ENCODE peak calls at places on chromosomes 12 and 14, in ten cellular contexts. Q is T-helper 1 cell; H is head of caudate nucleus; X is germinal center; Y is stimulated activated CD4-positive, alpha-beta T cell treated with anti-CD3 and anti-CD28 coated beads, Interleukin-4, amount 100 ng/mL, for 48 hours; K is aorta; I is Karpas-422; D is cerebellar cortex; L is fibroblast of gingiva; J is astrocyte. V is an unnamed sample.

GRCh38 chr14:56168007-56168616 is 49.9 kb downstream of the PELI2 start:
- DNase-seq in Q (no peak), H (no peak), X (no peak), Y (no peak), K (no peak), I (no peak), D (no peak), L (no peak), J (no peak), V (no peak)

GRCh38 chr12:60100150-60100549 is 504.3 kb downstream of the SLC16A7 start:
- DNase-seq in Q (no peak), H (no peak), X (no peak), Y (no peak), K (no peak), I (no peak), D (no peak), L (no peak), J (no peak), V (no peak)

GRCh38 chr14:99737956-99738667 is 54.0 kb downstream of the CYP46A1 start:
- DNase-seq in Q (no peak), H (no peak), X (no peak), Y (no peak), K (peak), I (no peak), D (no peak), L (no peak), J (no peak), V (no peak)

GRCh38 chr14:49977126-49977841 is 84.4 kb downstream of the ARF6 start:
- DNase-seq in Q (no peak), H (no peak), X (peak), Y (peak), K (no peak), I (peak), D (no peak), L (no peak), J (no peak), V (no peak)

GRCh38 chr14:105281354-105282097 is 19.3 kb downstream of the BRF1 start:
- DNase-seq in Q (no peak), H (no peak), X (no peak), Y (no peak), K (no peak), I (peak), D (peak), L (peak), J (peak), V (peak)

GRCh38 chr14:79091381-79091963 is 921.3 kb downstream of the NRXN3 start:
- DNase-seq in Q (no peak), H (no peak), X (no peak), Y (no peak), K (no peak), I (no peak), D (peak), L (no peak), J (no peak), V (no peak)

GRCh38 chr12:108589028-108589839 is 8.7 kb downstream of the TMEM119 start:
- DNase-seq in Q (no peak), H (no peak), X (no peak), Y (no peak), K (no peak), I (no peak), D (no peak), L (peak), J (peak), V (no peak)

GRCh38 chr14:54570651-54571415 is 3.9 kb downstream of the SAMD4A start:
- DNase-seq in Q (no peak), H (no peak), X (no peak), Y (no peak), K (no peak), I (no peak), D (no peak), L (peak), J (peak), V (no peak)

GRCh38 chr12:57488397-57489156 is 709 bp downstream of the MARS1 start:
- DNase-seq in Q (no peak), H (no peak), X (no peak), Y (no peak), K (no peak), I (no peak), D (no peak), L (no peak), J (peak), V (no peak)

GRCh38 chr14:68417007-68417659 is 375.7 kb downstream of the ZFP36L1 start:
- DNase-seq in Q (no peak), H (no peak), X (no peak), Y (no peak), K (no peak), I (no peak), D (no peak), L (no peak), J (no peak), V (no peak)

GRCh38 chr14:57486767-57487379 is 6.8 kb downstream of the CCDC198 start:
- DNase-seq in Q (no peak), H (no peak), X (peak), Y (no peak), K (no peak), I (peak), D (peak), L (peak), J (peak), V (peak)

GRCh38 chr12:124487065-124487833 is 80.2 kb downstream of the NCOR2 start:
- DNase-seq in Q (no peak), H (peak), X (no peak), Y (no peak), K (no peak), I (no peak), D (no peak), L (no peak), J (no peak), V (no peak)

GRCh38 chr14:94769413-94770250 is at the start of gene GSC:
- DNase-seq in Q (no peak), H (no peak), X (no peak), Y (peak), K (peak), I (no peak), D (no peak), L (peak), J (peak), V (no peak)

GRCh38 chr14:68924392-68925158 is 54.5 kb downstream of the ACTN1 start:
- DNase-seq in Q (no peak), H (no peak), X (no peak), Y (no peak), K (peak), I (no peak), D (no peak), L (no peak), J (no peak), V (no peak)

GRCh38 chr14:59116984-59117415 is 71.5 kb upstream of the DAAM1 start:
- DNase-seq in Q (no peak), H (no peak), X (no peak), Y (no peak), K (no peak), I (no peak), D (no peak), L (no peak), J (peak), V (no peak)

GRCh38 chr12:128076188-128076587 is 190.8 kb upstream of the TMEM132C start:
- DNase-seq in Q (no peak), H (no peak), X (no peak), Y (no peak), K (no peak), I (no peak), D (no peak), L (no peak), J (peak), V (no peak)

GRCh38 chr14:92481811-92482559 is 31.6 kb upstream of the RIN3 start:
- DNase-seq in Q (no peak), H (no peak), X (no peak), Y (no peak), K (no peak), I (no peak), D (no peak), L (no peak), J (no peak), V (no peak)

GRCh38 chr14:91372680-91373495 is 44.7 kb downstream of the CCDC88C start:
- DNase-seq in Q (no peak), H (no peak), X (no peak), Y (no peak), K (no peak), I (peak), D (peak), L (no peak), J (no peak), V (no peak)

GRCh38 chr14:86790408-86791364 is 1202.3 kb downstream of the GALC start:
- DNase-seq in Q (no peak), H (no peak), X (no peak), Y (no peak), K (no peak), I (peak), D (no peak), L (no peak), J (no peak), V (no peak)

GRCh38 chr12:57759360-57759980 is 4.6 kb downstream of the MARCHF9 start:
- DNase-seq in Q (no peak), H (no peak), X (peak), Y (no peak), K (no peak), I (peak), D (peak), L (no peak), J (no peak), V (no peak)

GRCh38 chr14:67690011-67690410 is 5.6 kb downstream of the RDH11 start:
- DNase-seq in Q (no peak), H (no peak), X (no peak), Y (no peak), K (no peak), I (no peak), D (no peak), L (no peak), J (no peak), V (no peak)

GRCh38 chr12:117235261-117235660 is 45.0 kb upstream of the FBXO21 start:
- DNase-seq in Q (no peak), H (no peak), X (no peak), Y (no peak), K (no peak), I (no peak), D (no peak), L (no peak), J (no peak), V (no peak)

GRCh38 chr12:3271639-3272038 is 194.5 kb downstream of the TSPAN9 start:
- DNase-seq in Q (no peak), H (no peak), X (no peak), Y (no peak), K (no peak), I (no peak), D (peak), L (no peak), J (no peak), V (no peak)

GRCh38 chr12:67816269-67816668 is 167.7 kb downstream of the DYRK2 start:
- DNase-seq in Q (no peak), H (no peak), X (no peak), Y (no peak), K (no peak), I (no peak), D (no peak), L (no peak), J (no peak), V (no peak)

GRCh38 chr14:57692671-57693070 is 173.2 kb downstream of the SLC35F4 start:
- DNase-seq in Q (no peak), H (no peak), X (peak), Y (no peak), K (no peak), I (peak), D (peak), L (peak), J (peak), V (peak)

GRCh38 chr12:131370791-131371579 is 339.9 kb upstream of the SFSWAP start:
- DNase-seq in Q (no peak), H (no peak), X (no peak), Y (no peak), K (no peak), I (no peak), D (no peak), L (no peak), J (no peak), V (no peak)

GRCh38 chr12:15322164-15323054 is at the start of gene PTPRO:
- DNase-seq in Q (no peak), H (peak), X (no peak), Y (no peak), K (no peak), I (no peak), D (no peak), L (peak), J (peak), V (no peak)

GRCh38 chr12:58977476-58977875 is 57.2 kb upstream of the LRIG3 start:
- DNase-seq in Q (no peak), H (no peak), X (no peak), Y (no peak), K (no peak), I (no peak), D (no peak), L (no peak), J (no peak), V (no peak)

GRCh38 chr12:49369723-49370145 is 2.5 kb downstream of the SPATS2 start:
- DNase-seq in Q (no peak), H (no peak), X (peak), Y (no peak), K (no peak), I (peak), D (peak), L (peak), J (peak), V (no peak)

GRCh38 chr12:95177201-95177768 is 40.0 kb downstream of the FGD6 start:
- DNase-seq in Q (no peak), H (no peak), X (no peak), Y (no peak), K (no peak), I (no peak), D (no peak), L (no peak), J (peak), V (no peak)

GRCh38 chr12:12661086-12661485 is 34.9 kb downstream of the GPR19 start:
- DNase-seq in Q (no peak), H (no peak), X (no peak), Y (no peak), K (no peak), I (no peak), D (peak), L (peak), J (peak), V (no peak)

GRCh38 chr12:10497602-10498001 is 8.1 kb upstream of the EIF2S3B start:
- DNase-seq in Q (no peak), H (no peak), X (no peak), Y (peak), K (no peak), I (no peak), D (no peak), L (no peak), J (no peak), V (no peak)

GRCh38 chr12:30996255-30996654 is 69.7 kb downstream of the TSPAN11 start:
- DNase-seq in Q (no peak), H (no peak), X (no peak), Y (no peak), K (no peak), I (no peak), D (no peak), L (peak), J (peak), V (peak)

GRCh38 chr14:100538566-100539318 is 48.5 kb downstream of the BEGAIN start:
- DNase-seq in Q (peak), H (peak), X (no peak), Y (no peak), K (peak), I (no peak), D (no peak), L (no peak), J (no peak), V (no peak)

GRCh38 chr14:76268013-76268376 is 107.9 kb upstream of the ESRRB start:
- DNase-seq in Q (no peak), H (no peak), X (no peak), Y (no peak), K (no peak), I (no peak), D (no peak), L (no peak), J (no peak), V (no peak)

GRCh38 chr12:107359382-107359781 is 266.0 kb upstream of the CRY1 start:
- DNase-seq in Q (no peak), H (no peak), X (no peak), Y (no peak), K (no peak), I (no peak), D (no peak), L (no peak), J (peak), V (no peak)